ENCODE peak calls at places on chromosome 2, in four cellular contexts. One of them, this sample, is unnamed.

GRCh38 chr2:201664334-201664733 is 21.0 kb upstream of the TMEM237 start:
- DNase-seq in IMR-90: no peak
- DNase-seq in stromal cell of bone marrow: no peak
- DNase-seq in GM04504: no peak
- DNase-seq in this sample: no peak

GRCh38 chr2:6872412-6872811 is 5.2 kb upstream of the RSAD2 start:
- DNase-seq in IMR-90: no peak
- DNase-seq in stromal cell of bone marrow: no peak
- DNase-seq in GM04504: no peak
- DNase-seq in this sample: no peak

GRCh38 chr2:50863218-50863617 is 168.7 kb downstream of the NRXN1 start:
- DNase-seq in IMR-90: no peak
- DNase-seq in stromal cell of bone marrow: no peak
- DNase-seq in GM04504: no peak
- DNase-seq in this sample: peak; percentile 6

GRCh38 chr2:191917967-191918651 is 71.2 kb upstream of the CAVIN2 start:
- DNase-seq in IMR-90: no peak
- DNase-seq in stromal cell of bone marrow: no peak
- DNase-seq in GM04504: no peak
- DNase-seq in this sample: no peak

GRCh38 chr2:161237397-161238263 is 70.6 kb upstream of the PSMD14 start:
- DNase-seq in IMR-90: peak; percentile 33
- DNase-seq in stromal cell of bone marrow: peak; percentile 13
- DNase-seq in GM04504: peak; percentile 24
- DNase-seq in this sample: peak; percentile 42

GRCh38 chr2:3519255-3520190 is at the start of gene ADI1:
- DNase-seq in IMR-90: peak; percentile 65
- DNase-seq in stromal cell of bone marrow: peak; percentile 55
- DNase-seq in GM04504: peak; percentile 46
- DNase-seq in this sample: peak; percentile 77

GRCh38 chr2:16012626-16013501 is 72.5 kb downstream of the MYCN start:
- DNase-seq in IMR-90: no peak
- DNase-seq in stromal cell of bone marrow: no peak
- DNase-seq in GM04504: no peak
- DNase-seq in this sample: no peak

GRCh38 chr2:69770193-69770702 is 28.3 kb downstream of the ANXA4 start:
- DNase-seq in IMR-90: peak; percentile 88
- DNase-seq in stromal cell of bone marrow: peak; percentile 91
- DNase-seq in GM04504: peak; percentile 74
- DNase-seq in this sample: peak; percentile 91

GRCh38 chr2:43486604-43487003 is 109.2 kb downstream of the THADA start:
- DNase-seq in IMR-90: no peak
- DNase-seq in stromal cell of bone marrow: peak; percentile 81
- DNase-seq in GM04504: no peak
- DNase-seq in this sample: peak; percentile 73

GRCh38 chr2:239178484-239178883 is 222.3 kb downstream of the HDAC4 start:
- DNase-seq in IMR-90: no peak
- DNase-seq in stromal cell of bone marrow: no peak
- DNase-seq in GM04504: no peak
- DNase-seq in this sample: no peak